ENCODE peak calls at places on chromosome 10, in four cellular contexts. One of them, this sample, is unnamed.

GRCh38 chr10:110455440-110455839 is 42.3 kb upstream of the DUSP5 start:
- DNase-seq in PC-9: no peak
- DNase-seq in endodermal cell: peak
- DNase-seq in fibroblast of lung: no peak
- DNase-seq in this sample: no peak

GRCh38 chr10:101188942-101189341 is 40.3 kb downstream of the LBX1 start:
- DNase-seq in PC-9: no peak
- DNase-seq in endodermal cell: no peak
- DNase-seq in fibroblast of lung: no peak
- DNase-seq in this sample: no peak

GRCh38 chr10:76297787-76298281 is 866.4 kb downstream of the LRMDA start:
- DNase-seq in PC-9: no peak
- DNase-seq in endodermal cell: no peak
- DNase-seq in fibroblast of lung: no peak
- DNase-seq in this sample: no peak

GRCh38 chr10:97200616-97201015 is 14.9 kb upstream of the SLIT1 start:
- DNase-seq in PC-9: no peak
- DNase-seq in endodermal cell: no peak
- DNase-seq in fibroblast of lung: no peak
- DNase-seq in this sample: no peak

GRCh38 chr10:27235706-27236105 is 4.9 kb downstream of the ACBD5 start:
- DNase-seq in PC-9: no peak
- DNase-seq in endodermal cell: no peak
- DNase-seq in fibroblast of lung: no peak
- DNase-seq in this sample: no peak

GRCh38 chr10:35422236-35422635 is 85.9 kb downstream of the CCNY start:
- DNase-seq in PC-9: no peak
- DNase-seq in endodermal cell: no peak
- DNase-seq in fibroblast of lung: no peak
- DNase-seq in this sample: no peak

GRCh38 chr10:60238408-60239100 is 151.1 kb downstream of the ANK3 start:
- DNase-seq in PC-9: peak
- DNase-seq in endodermal cell: peak
- DNase-seq in fibroblast of lung: peak
- DNase-seq in this sample: peak

GRCh38 chr10:4023997-4024396 is 239.0 kb upstream of the KLF6 start:
- DNase-seq in PC-9: no peak
- DNase-seq in endodermal cell: no peak
- DNase-seq in fibroblast of lung: peak
- DNase-seq in this sample: no peak

GRCh38 chr10:86699125-86699524 is 30.8 kb downstream of the LDB3 start:
- DNase-seq in PC-9: no peak
- DNase-seq in endodermal cell: no peak
- DNase-seq in fibroblast of lung: no peak
- DNase-seq in this sample: no peak

GRCh38 chr10:20299037-20299557 is 482.9 kb downstream of the PLXDC2 start:
- DNase-seq in PC-9: no peak
- DNase-seq in endodermal cell: no peak
- DNase-seq in fibroblast of lung: peak
- DNase-seq in this sample: no peak

GRCh38 chr10:70649526-70649925 is 22.8 kb upstream of the ADAMTS14 start:
- DNase-seq in PC-9: peak
- DNase-seq in endodermal cell: no peak
- DNase-seq in fibroblast of lung: peak
- DNase-seq in this sample: no peak

GRCh38 chr10:61870521-61870895 is 31.0 kb upstream of the ARID5B start:
- DNase-seq in PC-9: no peak
- DNase-seq in endodermal cell: no peak
- DNase-seq in fibroblast of lung: no peak
- DNase-seq in this sample: no peak

GRCh38 chr10:109963439-109963838 is 40.1 kb upstream of the XPNPEP1 start:
- DNase-seq in PC-9: no peak
- DNase-seq in endodermal cell: no peak
- DNase-seq in fibroblast of lung: peak
- DNase-seq in this sample: no peak

DNA sequence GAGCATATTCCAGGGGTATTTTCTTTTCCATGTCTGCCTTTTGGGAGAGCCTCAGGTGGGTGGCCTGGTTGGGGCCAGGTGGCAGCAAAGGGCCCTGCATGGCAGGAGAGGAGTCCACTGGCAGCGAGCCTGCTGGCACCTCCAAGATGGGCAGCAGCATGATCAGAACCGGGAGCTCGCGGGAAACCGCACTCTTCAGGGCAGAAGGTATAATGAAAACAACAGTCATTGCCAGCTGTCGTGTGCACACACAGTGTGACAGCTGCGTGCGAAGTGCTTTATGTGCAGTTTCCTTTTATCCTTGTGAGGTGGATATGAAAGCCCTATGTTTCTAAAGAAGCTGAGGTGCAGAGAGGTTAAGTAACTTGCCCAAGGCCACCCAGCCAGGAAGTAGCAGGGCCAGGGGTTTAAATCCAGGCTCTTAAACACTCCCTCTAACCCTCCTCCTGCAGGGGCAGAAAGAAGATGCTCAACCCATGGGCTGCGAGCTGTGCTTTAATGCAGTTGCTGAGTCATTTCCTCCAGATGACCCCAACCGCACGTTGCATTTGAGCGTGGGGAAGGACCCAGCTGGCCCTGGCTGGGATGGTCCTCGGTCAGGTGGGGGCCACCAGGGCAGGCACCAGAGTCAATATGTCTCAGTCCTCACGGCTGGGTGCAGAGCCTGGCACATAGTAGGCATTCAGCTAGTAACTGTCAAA is 128.5 kb downstream of the OAT start:
- DNase-seq in PC-9: no peak
- DNase-seq in endodermal cell: no peak
- DNase-seq in fibroblast of lung: peak
- DNase-seq in this sample: no peak
- H3K27ac ChIP-seq in PC-9: no peak
- H3K27ac ChIP-seq in endodermal cell: no peak
- H3K27ac ChIP-seq in fibroblast of lung: no peak
- H3K27ac ChIP-seq in this sample: no peak

GRCh38 chr10:106396192-106396591 is 768.3 kb downstream of the SORCS1 start:
- DNase-seq in PC-9: no peak
- DNase-seq in endodermal cell: no peak
- DNase-seq in fibroblast of lung: no peak
- DNase-seq in this sample: no peak

GRCh38 chr10:106399112-106399511 is 765.4 kb downstream of the SORCS1 start:
- DNase-seq in PC-9: no peak
- DNase-seq in endodermal cell: peak
- DNase-seq in fibroblast of lung: no peak
- DNase-seq in this sample: no peak

GRCh38 chr10:106401967-106402366 is 762.5 kb downstream of the SORCS1 start:
- DNase-seq in PC-9: no peak
- DNase-seq in endodermal cell: no peak
- DNase-seq in fibroblast of lung: no peak
- DNase-seq in this sample: no peak

GRCh38 chr10:106402455-106402854 is 762.1 kb downstream of the SORCS1 start:
- DNase-seq in PC-9: no peak
- DNase-seq in endodermal cell: no peak
- DNase-seq in fibroblast of lung: no peak
- DNase-seq in this sample: no peak

GRCh38 chr10:106401161-106401560 is 763.3 kb downstream of the SORCS1 start:
- DNase-seq in PC-9: no peak
- DNase-seq in endodermal cell: no peak
- DNase-seq in fibroblast of lung: peak
- DNase-seq in this sample: no peak
- TF ChIP-seq CTCF in PC-9: peak
- TF ChIP-seq CTCF in endodermal cell: peak
- TF ChIP-seq CTCF in fibroblast of lung: no peak
- TF ChIP-seq CTCF in this sample: peak

GRCh38 chr10:50884302-50884701 is 1.1 kb downstream of the A1CF start:
- DNase-seq in PC-9: no peak
- DNase-seq in endodermal cell: no peak
- DNase-seq in fibroblast of lung: no peak
- DNase-seq in this sample: no peak
- H3K4me3 ChIP-seq in PC-9: no peak
- H3K4me3 ChIP-seq in endodermal cell: no peak
- H3K4me3 ChIP-seq in fibroblast of lung: no peak
- H3K4me3 ChIP-seq in this sample: no peak

DNA sequence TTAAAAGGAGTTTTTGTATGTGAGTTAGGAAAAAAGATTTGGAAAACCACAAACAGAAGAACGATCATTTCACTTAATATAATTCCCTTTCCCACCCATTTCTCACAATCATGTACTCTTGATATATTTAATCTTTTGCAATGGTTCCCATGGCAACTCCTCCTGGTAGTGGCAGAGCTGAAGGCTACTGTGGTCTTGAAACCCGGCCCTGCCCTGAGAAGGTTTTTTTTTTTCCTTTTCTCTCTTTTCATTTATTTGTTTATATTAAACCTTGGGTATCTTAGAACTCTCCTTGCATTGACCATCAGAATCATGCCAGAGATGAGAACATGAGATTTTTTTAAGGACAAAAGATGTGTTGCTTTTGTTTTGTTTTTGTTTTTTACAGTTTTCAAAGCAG is 566.1 kb upstream of the NRP1 start:
- DNase-seq in PC-9: no peak
- DNase-seq in endodermal cell: no peak
- DNase-seq in fibroblast of lung: peak
- DNase-seq in this sample: no peak
- H3K27ac ChIP-seq in PC-9: peak
- H3K27ac ChIP-seq in endodermal cell: no peak
- H3K27ac ChIP-seq in fibroblast of lung: peak
- H3K27ac ChIP-seq in this sample: no peak